ENCODE peak calls at places on chromosome 15, in five cellular contexts. H is pons; A is D721Med; B is NAMALWA; P is stimulated activated CD8-positive, alpha-beta memory T cell treated with anti-CD3 and anti-CD28 coated beads, Interleukin-4, amount 100 ng/mL, for 4 hours. X is an unnamed sample.

GRCh38 chr15:78715439-78715838 is 74.4 kb upstream of the CHRNB4 start:
- DNase-seq in H (no peak), A (no peak), B (no peak), P (no peak), X (no peak)

GRCh38 chr15:76674883-76675282 is 230.3 kb downstream of the SCAPER start:
- DNase-seq in H (no peak), A (no peak), B (no peak), P (no peak), X (no peak)

GRCh38 chr15:83365370-83365938 is 81.0 kb upstream of the BNC1 start:
- DNase-seq in H (peak), A (no peak), B (no peak), P (no peak), X (peak)

GRCh38 chr15:65460948-65461347 is 38.2 kb upstream of the IGDCC4 start:
- DNase-seq in H (no peak), A (no peak), B (no peak), P (no peak), X (no peak)

GRCh38 chr15:79674124-79674465 is 222.7 kb downstream of the MTHFS start:
- DNase-seq in H (no peak), A (no peak), B (no peak), P (no peak), X (no peak)

GRCh38 chr15:94526071-94526689 is 294.8 kb downstream of the MCTP2 start:
- DNase-seq in H (no peak), A (no peak), B (peak), P (no peak), X (peak)

GRCh38 chr15:60353245-60353940 is 44.4 kb downstream of the ANXA2 start:
- DNase-seq in H (no peak), A (no peak), B (no peak), P (no peak), X (no peak)

GRCh38 chr15:72117448-72117697 is 577 bp downstream of the MYO9A start:
- DNase-seq in H (peak), A (no peak), B (peak), P (no peak), X (peak)

GRCh38 chr15:81304226-81304625 is 19.7 kb downstream of the STARD5 start:
- DNase-seq in H (peak), A (no peak), B (no peak), P (no peak), X (peak)

X was measured in Kasumi-1.